ENCODE peak calls at places on chromosome 7, in six cellular contexts. F is activated gamma-delta T cell treated with anti-CD3 and anti-CD28 coated beads, Interleukin-2, amount 50 U/mL, for 16 hours; I is NCI-H226; K is colonic mucosa; U is skeletal muscle cell; T is effector CD8-positive, alpha-beta T cell. Q is an unnamed sample.

GRCh38 chr7:77455334-77455733 is 39.2 kb upstream of the GSAP start:
- DNase-seq in F (no peak), I (no peak), K (peak), U (peak), T (no peak), Q (peak)

GRCh38 chr7:35729061-35729783 is 34.3 kb upstream of the HERPUD2 start:
- DNase-seq in F (peak), I (no peak), K (no peak), U (no peak), T (no peak), Q (no peak)

GRCh38 chr7:121126201-121126600 is 137.7 kb downstream of the CPED1 start:
- DNase-seq in F (no peak), I (no peak), K (no peak), U (no peak), T (no peak), Q (no peak)

GRCh38 chr7:952548-953441 is 1.7 kb downstream of the ADAP1 start:
- DNase-seq in F (no peak), I (no peak), K (no peak), U (no peak), T (no peak), Q (no peak)

GRCh38 chr7:157428554-157428945 is 91.7 kb downstream of the DNAJB6 start:
- DNase-seq in F (no peak), I (no peak), K (no peak), U (no peak), T (no peak), Q (no peak)

GRCh38 chr7:45146531-45147379 is 10.8 kb upstream of the RAMP3 start:
- DNase-seq in F (no peak), I (no peak), K (no peak), U (no peak), T (no peak), Q (no peak)

GRCh38 chr7:131047651-131048304 is 279.9 kb upstream of the MKLN1 start:
- DNase-seq in F (no peak), I (no peak), K (no peak), U (no peak), T (no peak), Q (no peak)

GRCh38 chr7:135151162-135151932 is 3.5 kb downstream of the TMEM140 start:
- DNase-seq in F (no peak), I (no peak), K (no peak), U (no peak), T (no peak), Q (no peak)

GRCh38 chr7:133081119-133081604 is 728 bp downstream of the CHCHD3 start:
- DNase-seq in F (no peak), I (no peak), K (peak), U (no peak), T (no peak), Q (peak)

GRCh38 chr7:28623863-28624262 is 211.5 kb downstream of the CREB5 start:
- DNase-seq in F (no peak), I (no peak), K (no peak), U (no peak), T (no peak), Q (no peak)

GRCh38 chr7:42262907-42263466 is 26.0 kb upstream of the GLI3 start:
- DNase-seq in F (no peak), I (no peak), K (no peak), U (peak), T (no peak), Q (peak)

GRCh38 chr7:94183289-94183749 is 179.2 kb upstream of the BET1 start:
- DNase-seq in F (no peak), I (peak), K (no peak), U (peak), T (no peak), Q (peak)

GRCh38 chr7:64686493-64687184 is 20.7 kb downstream of the ZNF107 start:
- DNase-seq in F (no peak), I (no peak), K (no peak), U (no peak), T (no peak), Q (no peak)

GRCh38 chr7:52962402-52962801 is 73.0 kb upstream of the POM121L12 start:
- DNase-seq in F (no peak), I (no peak), K (no peak), U (no peak), T (no peak), Q (no peak)

GRCh38 chr7:33933611-33934281 is 28.4 kb downstream of the BMPER start:
- DNase-seq in F (no peak), I (peak), K (no peak), U (peak), T (no peak), Q (peak)

GRCh38 chr7:151339651-151340377 is 1.8 kb upstream of the NUB1 start:
- DNase-seq in F (no peak), I (no peak), K (no peak), U (no peak), T (no peak), Q (no peak)

Q was measured in GM04504.